ENCODE peak calls at places on chromosome 19, in nine cellular contexts. Z is left lung, S is SK-N-SH, G is upper lobe of left lung, R is mesothelial cell of epicardium, T is HFF-Myc, E is neural crest cell, C is transverse colon, W is nephron progenitor cell. U is an unnamed sample.

GRCh38 chr19:29966594-29967249 is 24.7 kb downstream of the URI1 start:
- DNase-seq in W (no peak), S (no peak), E (no peak), R (no peak), C (no peak), T (no peak), G (no peak), Z (no peak), U (no peak)

GRCh38 chr19:18710986-18711751 is 27.7 kb downstream of the CRTC1 start:
- DNase-seq in W (no peak), G (peak), Z (no peak), C (no peak), R (no peak), S (peak), E (no peak), T (no peak), U (no peak)

GRCh38 chr19:6744381-6745288 is 5.2 kb downstream of the TRIP10 start:
- DNase-seq in G (peak), C (peak), T (no peak), S (no peak), Z (peak), W (no peak), E (no peak), R (peak), U (peak)

GRCh38 chr19:45670670-45671453 is 2.8 kb downstream of the GIPR start:
- DNase-seq in W (peak), S (peak), G (peak), Z (peak), E (peak), R (peak), T (no peak), C (peak), U (peak)

GRCh38 chr19:42067315-42067888 is 2.6 kb downstream of the GRIK5 start:
- DNase-seq in S (no peak), T (no peak), G (no peak), C (no peak), Z (no peak), W (no peak), R (no peak), E (no peak), U (no peak)

GRCh38 chr19:45154064-45154827 is 6.5 kb downstream of the NKPD1 start:
- DNase-seq in T (peak), C (no peak), G (no peak), S (no peak), E (no peak), R (no peak), W (no peak), Z (no peak), U (peak)

GRCh38 chr19:6414033-6414643 is 10.5 kb downstream of the KHSRP start:
- DNase-seq in G (no peak), T (no peak), W (no peak), S (peak), C (no peak), R (no peak), E (no peak), Z (no peak), U (no peak)

GRCh38 chr19:38134538-38135149 is 89.4 kb downstream of the DPF1 start:
- DNase-seq in R (no peak), Z (no peak), G (no peak), C (peak), S (peak), E (peak), T (peak), W (peak), U (peak)

GRCh38 chr19:49362048-49362925 is at the start of gene TEAD2:
- DNase-seq in Z (peak), S (peak), G (peak), T (no peak), R (peak), C (peak), W (peak), E (peak), U (peak)

GRCh38 chr19:32469796-32470195 is 64.2 kb downstream of the DPY19L3 start:
- DNase-seq in S (no peak), G (no peak), C (no peak), W (no peak), T (peak), E (no peak), R (no peak), Z (no peak), U (no peak)

GRCh38 chr19:49017666-49018351 is 918 bp upstream of the LHB start:
- DNase-seq in W (peak), Z (peak), R (peak), C (peak), S (peak), T (peak), G (peak), E (peak), U (peak)

GRCh38 chr19:42519108-42519507 is 9.2 kb downstream of the CEACAM1 start:
- DNase-seq in S (no peak), Z (no peak), C (no peak), E (no peak), R (no peak), T (no peak), G (no peak), W (no peak), U (no peak)

GRCh38 chr19:40609561-40610395 is 8.6 kb downstream of the LTBP4 start:
- DNase-seq in T (no peak), E (peak), G (peak), Z (peak), S (peak), R (no peak), W (peak), C (peak), U (peak)

GRCh38 chr19:48969276-48970138 is 4.4 kb downstream of the FTL start:
- DNase-seq in R (no peak), T (no peak), Z (peak), W (no peak), G (no peak), S (no peak), C (no peak), E (no peak), U (peak)

GRCh38 chr19:49133621-49134454 is 14.5 kb downstream of the PPFIA3 start:
- DNase-seq in S (peak), C (peak), W (no peak), T (no peak), E (no peak), Z (peak), R (no peak), G (peak), U (no peak)

GRCh38 chr19:50376166-50377050 is at the start of gene NR1H2:
- DNase-seq in G (peak), W (peak), R (peak), S (peak), C (peak), Z (peak), T (peak), E (peak), U (peak)

GRCh38 chr19:32489971-32490370 is 84.4 kb downstream of the DPY19L3 start:
- DNase-seq in Z (no peak), S (no peak), E (no peak), W (no peak), C (no peak), G (no peak), T (no peak), R (no peak), U (no peak)

GRCh38 chr19:32201661-32202060 is 143.7 kb upstream of the ZNF507 start:
- DNase-seq in Z (no peak), C (no peak), E (no peak), S (no peak), T (no peak), R (no peak), W (no peak), G (no peak), U (no peak)

GRCh38 chr19:48982280-48982679 is 10.8 kb downstream of the GYS1 start:
- DNase-seq in E (no peak), C (no peak), S (no peak), Z (no peak), T (no peak), G (no peak), R (no peak), W (no peak), U (no peak)

GRCh38 chr19:33763661-33764343 is 32.9 kb upstream of the KCTD15 start:
- DNase-seq in T (no peak), R (no peak), Z (no peak), S (peak), W (no peak), C (no peak), E (no peak), G (no peak), U (peak)

GRCh38 chr19:13850910-13851753 is 25.8 kb upstream of the NANOS3 start:
- DNase-seq in C (peak), Z (peak), R (no peak), S (peak), T (peak), W (no peak), G (peak), E (no peak), U (no peak)

GRCh38 chr19:8571006-8571411 is 6.2 kb downstream of the MYO1F start:
- DNase-seq in C (peak), S (no peak), R (no peak), T (no peak), E (no peak), G (peak), Z (peak), W (no peak), U (no peak)

GRCh38 chr19:46017874-46018675 is 4.8 kb downstream of the PGLYRP1 start:
- DNase-seq in T (no peak), W (no peak), E (no peak), C (no peak), Z (no peak), S (no peak), R (no peak), G (no peak), U (no peak)

GRCh38 chr19:39590265-39590664 is 12.1 kb upstream of the LGALS13 start:
- DNase-seq in T (no peak), W (peak), R (no peak), E (peak), C (no peak), S (no peak), G (no peak), Z (no peak), U (no peak)

GRCh38 chr19:4675346-4675745 is 5.2 kb upstream of the MYDGF start:
- DNase-seq in E (no peak), W (peak), T (no peak), S (no peak), C (no peak), Z (no peak), R (no peak), G (no peak), U (no peak)

GRCh38 chr19:3805859-3806258 is 19.7 kb upstream of the MATK start:
- DNase-seq in R (no peak), T (no peak), E (no peak), W (no peak), C (no peak), Z (peak), G (no peak), S (no peak), U (no peak)

GRCh38 chr19:17749912-17750317 is 1.4 kb upstream of the FCHO1 start:
- DNase-seq in C (no peak), Z (no peak), E (no peak), R (no peak), W (no peak), S (no peak), T (no peak), G (no peak), U (no peak)

GRCh38 chr19:44807652-44808462 is 1.0 kb upstream of the BCAM start:
- DNase-seq in E (peak), T (no peak), W (peak), S (peak), R (no peak), Z (peak), G (peak), C (peak), U (no peak)

GRCh38 chr19:3080281-3080680 is 13.9 kb upstream of the GNA11 start:
- DNase-seq in S (peak), Z (no peak), T (no peak), R (no peak), C (peak), W (no peak), E (no peak), G (no peak), U (no peak)

GRCh38 chr19:33441277-33441699 is 67.8 kb downstream of the CEBPG start:
- DNase-seq in E (no peak), S (no peak), T (no peak), W (no peak), C (no peak), G (no peak), R (no peak), Z (peak), U (no peak)

GRCh38 chr19:10228925-10229324 is 2.2 kb downstream of the S1PR2 start:
- DNase-seq in T (no peak), W (peak), Z (no peak), S (peak), E (no peak), G (no peak), C (no peak), R (no peak), U (peak)

GRCh38 chr19:4553775-4554174 is 5.7 kb downstream of the SEMA6B start:
- DNase-seq in T (no peak), R (no peak), Z (no peak), S (no peak), G (no peak), C (no peak), W (no peak), E (no peak), U (no peak)

GRCh38 chr19:3852614-3853254 is 16.1 kb downstream of the ZFR2 start:
- DNase-seq in R (no peak), G (no peak), E (no peak), S (no peak), Z (no peak), W (no peak), T (peak), C (peak), U (peak)

GRCh38 chr19:23436318-23436717 is 41.0 kb upstream of the ZNF91 start:
- DNase-seq in W (peak), S (no peak), G (no peak), T (no peak), C (no peak), Z (no peak), E (no peak), R (no peak), U (peak)
- TF ChIP-seq CTCF in W (no peak), S (peak), G (no peak), T (peak), C (no peak), Z (peak), E (peak), R (peak), U (peak)

GRCh38 chr19:35549174-35549788 is 3.9 kb downstream of the TMEM147 start:
- DNase-seq in R (no peak), Z (no peak), E (peak), G (peak), W (peak), T (no peak), S (peak), C (peak), U (peak)
- TF ChIP-seq CTCF in R (peak), Z (peak), E (peak), G (peak), W (peak), T (peak), S (peak), C (peak), U (peak)

GRCh38 chr19:2042485-2043268 is 8.4 kb downstream of the MKNK2 start:
- DNase-seq in R (no peak), Z (peak), S (no peak), W (no peak), E (no peak), G (peak), T (no peak), C (peak), U (no peak)
- TF ChIP-seq CTCF in R (no peak), Z (no peak), S (no peak), W (no peak), E (no peak), G (no peak), T (no peak), C (no peak), U (no peak)

GRCh38 chr19:35566738-35567137 is 3.3 kb upstream of the ATP4A start:
- DNase-seq in Z (no peak), E (no peak), C (no peak), R (no peak), T (no peak), W (no peak), S (no peak), G (no peak), U (no peak)

GRCh38 chr19:35565016-35565856 is 1.8 kb upstream of the ATP4A start:
- DNase-seq in Z (no peak), T (no peak), R (no peak), S (no peak), G (no peak), E (no peak), C (no peak), W (no peak), U (no peak)

GRCh38 chr19:35571406-35571965 is 8.0 kb upstream of the ATP4A start:
- DNase-seq in R (no peak), C (no peak), T (no peak), G (no peak), S (no peak), Z (no peak), W (no peak), E (no peak), U (no peak)

DNA sequence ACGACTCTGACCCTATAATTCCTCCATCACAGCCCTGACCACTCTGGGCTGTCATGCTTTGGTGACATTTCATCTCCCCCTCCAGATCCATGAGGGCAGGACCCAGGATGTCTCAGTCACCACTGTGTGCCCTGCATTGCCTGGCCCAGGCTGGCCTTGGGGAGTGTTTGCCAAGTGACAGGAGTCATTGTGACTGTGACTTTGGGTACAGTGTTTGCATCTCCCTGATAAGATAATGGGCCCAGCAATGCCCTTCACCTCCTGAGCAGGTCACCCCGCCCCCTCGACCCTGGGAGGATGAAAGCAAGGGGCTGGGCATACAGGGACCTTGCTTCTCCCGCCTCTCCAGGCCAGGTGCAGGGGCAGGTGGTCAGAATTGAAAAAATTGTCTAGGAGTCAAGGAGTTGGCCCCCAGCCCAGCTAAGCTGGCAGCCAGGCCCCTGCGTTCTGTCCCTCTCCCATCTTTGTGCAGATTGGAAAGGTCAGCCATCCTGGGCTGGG is 5.9 kb upstream of the ATP4A start:
- DNase-seq in S (no peak), R (no peak), T (no peak), G (no peak), E (no peak), Z (no peak), C (no peak), W (no peak), U (no peak)
- TF ChIP-seq CTCF in S (no peak), R (no peak), T (no peak), G (no peak), E (no peak), Z (no peak), C (no peak), W (no peak), U (no peak)